ENCODE peak calls at places on chromosomes 16 and 17, in seven cellular contexts. V is Peyer's patch, P is adrenal gland, E is A673, C is PC-3, W is stomach, A is GM23338. R is an unnamed sample.

GRCh38 chr16:14302031-14302398 is 230.9 kb downstream of the MRTFB start:
- DNase-seq in W (peak; percentile 62), C (peak; percentile 69), P (no peak), E (no peak), V (peak; percentile 72), A (peak; percentile 69), R (peak; percentile 80)

GRCh38 chr16:85380905-85381737 is 232.0 kb upstream of the GSE1 start:
- DNase-seq in P (no peak), A (no peak), W (no peak), E (no peak), C (no peak), V (no peak), R (no peak)

GRCh38 chr17:13310858-13311257 is 290.9 kb downstream of the HS3ST3A1 start:
- DNase-seq in A (no peak), C (no peak), V (no peak), P (no peak), E (no peak), W (no peak), R (no peak)

GRCh38 chr17:82244413-82245140 is 15.7 kb downstream of the SLC16A3 start:
- DNase-seq in A (no peak), C (peak; percentile 50), E (peak; percentile 79), P (no peak), W (no peak), V (no peak), R (peak; percentile 73)

GRCh38 chr17:28057731-28058246 is 15.3 kb downstream of the NLK start:
- DNase-seq in E (no peak), P (no peak), W (no peak), C (peak; percentile 61), V (no peak), A (no peak), R (no peak)

GRCh38 chr17:8959312-8959918 is 6.1 kb downstream of the PIK3R5 start:
- DNase-seq in C (no peak), P (no peak), E (no peak), W (no peak), A (no peak), V (no peak), R (no peak)

GRCh38 chr17:76049239-76049638 is 22.1 kb upstream of the EVPL start:
- DNase-seq in A (no peak), W (no peak), P (no peak), V (no peak), C (no peak), E (no peak), R (no peak)

GRCh38 chr17:32274101-32274500 is 8.5 kb downstream of the RHBDL3 start:
- DNase-seq in V (no peak), A (no peak), C (no peak), W (no peak), P (no peak), E (no peak), R (peak; percentile 49)

GRCh38 chr16:72442381-72443158 is 270.6 kb upstream of the PMFBP1 start:
- DNase-seq in C (no peak), E (no peak), P (no peak), A (no peak), W (no peak), V (no peak), R (no peak)

GRCh38 chr17:40293363-40293762 is 5.7 kb downstream of the CDC6 start:
- DNase-seq in P (no peak), A (no peak), V (no peak), E (no peak), C (no peak), W (no peak), R (no peak)

GRCh38 chr17:13333661-13334060 is 268.1 kb downstream of the HS3ST3A1 start:
- DNase-seq in A (no peak), C (no peak), E (no peak), W (no peak), P (no peak), V (no peak), R (no peak)

GRCh38 chr16:83926726-83927397 is 26.2 kb upstream of the OSGIN1 start:
- DNase-seq in P (peak; percentile 90), E (peak; percentile 61), V (peak; percentile 89), W (peak; percentile 85), A (peak; percentile 90), C (peak; percentile 86), R (peak; percentile 98)

GRCh38 chr17:902463-902862 is 77.1 kb downstream of the NXN start:
- DNase-seq in A (peak; percentile 51), E (no peak), V (no peak), C (no peak), W (no peak), P (no peak), R (peak; percentile 78)

GRCh38 chr17:913207-913606 is 66.4 kb downstream of the NXN start:
- DNase-seq in V (no peak), E (no peak), C (no peak), W (no peak), A (no peak), P (no peak), R (no peak)

GRCh38 chr17:909642-910323 is 69.8 kb downstream of the NXN start:
- DNase-seq in V (no peak), A (no peak), C (no peak), W (no peak), P (no peak), E (no peak), R (no peak)

GRCh38 chr17:910503-911194 is 68.9 kb downstream of the NXN start:
- DNase-seq in C (no peak), W (no peak), A (no peak), E (no peak), P (no peak), V (no peak), R (no peak)

DNA sequence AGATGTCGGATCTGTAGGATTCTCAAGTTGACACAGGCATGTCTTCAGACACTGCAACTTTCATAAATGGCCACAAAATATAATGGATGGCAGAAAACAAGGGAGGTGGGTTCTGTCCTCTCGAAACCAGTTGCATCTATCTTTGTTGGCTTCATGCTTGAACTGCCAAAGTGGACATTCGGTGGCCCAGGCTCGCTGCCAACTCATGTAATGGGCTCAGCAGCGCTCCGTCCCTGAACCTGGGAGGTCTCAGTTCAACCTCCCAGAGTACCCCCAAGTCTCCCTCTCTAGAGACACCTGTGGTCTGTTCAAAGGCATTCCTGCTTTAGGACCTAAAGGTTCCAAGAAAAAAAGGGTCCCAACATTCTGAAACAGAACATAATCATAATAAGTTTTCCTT is 71.9 kb downstream of the NXN start:
- DNase-seq in C (no peak), W (no peak), V (no peak), E (no peak), P (no peak), A (no peak), R (no peak)
- H3K27ac ChIP-seq in C (no peak overlapping the region), W (no peak overlapping the region), V (no peak overlapping the region), E (no peak overlapping the region), P (no peak overlapping the region), A (peak overlapping the region; percentile 55), R (no peak overlapping the region)

GRCh38 chr16:58506241-58507194 is 6.6 kb downstream of the NDRG4 start:
- DNase-seq in W (peak; percentile 24), A (no peak), V (no peak), P (peak; percentile 53), E (no peak), C (no peak), R (peak; percentile 40)
- TF ChIP-seq CTCF in W (no peak), A (no peak), V (no peak), P (no peak), E (no peak), C (no peak), R (no peak)

DNA sequence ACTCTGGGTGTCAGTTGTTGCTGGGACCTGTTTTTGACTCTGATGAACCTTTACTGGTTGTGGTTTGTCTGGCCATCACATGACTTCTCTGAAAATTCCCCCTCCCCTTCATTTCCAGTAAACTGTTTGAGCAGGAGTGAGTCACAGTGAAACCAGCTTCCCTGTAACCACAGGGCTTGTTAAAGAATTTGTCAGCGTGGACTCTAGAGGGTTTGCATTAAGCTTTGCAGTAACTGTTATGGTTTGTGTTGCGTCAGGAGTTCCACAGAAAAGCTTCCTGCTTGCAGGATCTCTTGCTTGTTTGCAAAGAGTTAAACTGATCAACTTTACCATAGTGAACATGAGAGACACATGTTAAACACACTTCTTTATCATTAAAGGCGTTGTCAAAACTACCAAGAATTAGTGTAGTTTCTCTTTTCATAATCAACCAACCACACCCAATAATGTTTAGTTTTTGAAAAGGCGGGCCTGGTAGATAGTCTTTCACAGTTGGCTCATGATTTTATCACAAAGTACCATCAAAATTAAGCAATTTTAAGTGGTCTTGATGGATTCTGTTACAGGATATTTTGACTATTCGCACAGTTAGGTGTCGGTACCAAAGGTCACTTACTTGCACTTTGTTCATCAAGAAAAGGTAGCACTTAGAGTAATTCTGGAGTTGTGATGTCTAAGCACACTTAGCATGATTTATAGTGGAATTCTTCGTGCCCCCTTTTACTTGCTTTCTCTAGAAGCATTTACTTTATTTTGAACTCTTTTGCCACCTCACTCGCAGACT is 79.3 kb downstream of the VMP1 start:
- DNase-seq in C (peak; percentile 100), V (no peak), P (peak; percentile 77), A (peak; percentile 68), E (peak; percentile 96), W (peak; percentile 61), R (peak; percentile 81)
- H3K4me3 ChIP-seq in C (peak overlapping the region; percentile 42), V (peak overlapping the region; percentile 3), P (no peak overlapping the region), A (no peak overlapping the region), E (peak overlapping the region; percentile 10), W (peak overlapping the region; percentile 17), R (no peak overlapping the region)

GRCh38 chr17:10305336-10306096 is 67.3 kb downstream of the MYH13 start:
- DNase-seq in P (no peak), V (no peak), E (no peak), A (no peak), C (no peak), W (no peak), R (peak; percentile 49)
- H3K27ac ChIP-seq in P (no peak overlapping the region), V (no peak overlapping the region), E (no peak overlapping the region), A (no peak overlapping the region), C (no peak overlapping the region), W (no peak overlapping the region), R (no peak overlapping the region)

DNA sequence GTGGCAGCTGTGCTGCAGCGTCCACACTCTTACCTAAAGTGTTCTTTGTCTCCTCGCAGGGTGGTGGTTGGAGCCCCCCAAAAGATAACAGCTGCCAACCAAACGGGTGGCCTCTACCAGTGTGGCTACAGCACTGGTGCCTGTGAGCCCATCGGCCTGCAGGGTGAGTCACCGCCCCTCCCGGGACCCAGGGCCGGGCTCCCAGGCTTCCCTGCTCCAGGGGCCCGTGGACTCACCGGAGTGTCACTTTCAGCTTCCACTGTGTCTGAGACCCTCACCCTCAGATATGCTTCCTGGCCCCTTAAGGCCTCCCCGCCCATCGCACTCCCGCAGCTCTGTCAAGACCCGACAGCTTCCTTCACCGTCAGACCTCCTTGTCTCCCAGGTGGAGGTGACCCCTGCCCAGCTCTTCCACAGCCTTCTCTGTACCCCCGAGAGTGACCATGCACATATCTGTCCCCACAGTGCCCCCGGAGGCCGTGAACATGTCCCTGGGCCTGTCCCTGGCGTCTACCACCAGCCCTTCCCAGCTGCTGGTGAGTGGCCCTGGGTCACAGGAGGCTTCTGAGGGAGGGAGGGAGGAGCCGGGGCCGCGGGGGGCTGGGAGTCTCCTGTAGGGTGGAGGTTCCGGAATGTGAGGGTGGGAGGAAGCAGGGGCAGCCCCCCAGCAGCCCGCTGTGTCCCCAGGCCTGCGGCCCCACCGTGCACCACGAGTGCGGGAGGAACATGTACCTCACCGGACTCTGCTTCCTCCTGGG is 1.8 kb downstream of the ITGAX start:
- DNase-seq in W (no peak), V (no peak), P (no peak), A (peak; percentile 50), C (no peak), E (no peak), R (peak; percentile 77)
- TF ChIP-seq CTCF in W (no peak), V (no peak), P (no peak), A (peak; percentile 36), C (no peak), E (no peak), R (peak; percentile 45)

GRCh38 chr16:30922960-30923535 is 324 bp upstream of the FBXL19 start:
- DNase-seq in E (peak; percentile 100), V (peak; percentile 99), W (peak; percentile 99), P (peak; percentile 100), A (peak; percentile 100), C (peak; percentile 98), R (peak; percentile 100)
- H3K4me3 ChIP-seq in E (peak overlapping the region; percentile 64), V (peak overlapping the region; percentile 67), W (peak overlapping the region; percentile 85), P (peak overlapping the region; percentile 15), A (peak overlapping the region; percentile 62), C (peak overlapping the region; percentile 86), R (peak overlapping the region; percentile 95)

GRCh38 chr16:81542609-81543570 is 98.3 kb downstream of the CMIP start:
- DNase-seq in C (no peak), W (no peak), A (no peak), V (no peak), E (no peak), P (peak; percentile 70), R (no peak)
- H3K27ac ChIP-seq in C (no peak overlapping the region), W (peak overlapping the region; percentile 12), A (peak overlapping the region; percentile 69), V (peak overlapping the region; percentile 3), E (no peak overlapping the region), P (peak overlapping the region; percentile 77), R (no peak overlapping the region)

R was measured in endodermal cell.